ENCODE peak calls at places on chromosome 20, in five cellular contexts. One of them, this sample, is unnamed.
A peak's percentile ranks its signal among the peaks of the same experiment; 100 is the strongest.

GRCh38 chr20:39623584-39624234 is 661.6 kb downstream of the DHX35 start:
- DNase-seq in MM.1S: no peak
- DNase-seq in neural crest cell: no peak
- DNase-seq in fibroblast of pulmonary artery: no peak
- DNase-seq in RWPE1: peak; percentile 20
- DNase-seq in this sample: no peak

GRCh38 chr20:41308290-41308691 is 9.2 kb downstream of the ZHX3 start:
- DNase-seq in neural crest cell: no peak
- DNase-seq in fibroblast of pulmonary artery: peak; percentile 96
- DNase-seq in RWPE1: peak; percentile 52
- DNase-seq in MM.1S: no peak
- DNase-seq in this sample: no peak

GRCh38 chr20:34579191-34579661 is 20.7 kb downstream of the MAP1LC3A start:
- DNase-seq in RWPE1: peak; percentile 94
- DNase-seq in neural crest cell: no peak
- DNase-seq in fibroblast of pulmonary artery: peak; percentile 86
- DNase-seq in MM.1S: no peak
- DNase-seq in this sample: no peak

GRCh38 chr20:6277661-6278060 is 154.8 kb upstream of the FERMT1 start:
- DNase-seq in neural crest cell: no peak
- DNase-seq in fibroblast of pulmonary artery: peak; percentile 7
- DNase-seq in MM.1S: no peak
- DNase-seq in RWPE1: no peak
- DNase-seq in this sample: no peak

GRCh38 chr20:4091332-4092135 is 76.2 kb upstream of the RNF24 start:
- DNase-seq in fibroblast of pulmonary artery: peak; percentile 80
- DNase-seq in MM.1S: no peak
- DNase-seq in RWPE1: peak; percentile 74
- DNase-seq in neural crest cell: peak; percentile 75
- DNase-seq in this sample: peak; percentile 58

GRCh38 chr20:41169791-41170351 is 32.5 kb downstream of the PLCG1 start:
- DNase-seq in neural crest cell: no peak
- DNase-seq in RWPE1: peak; percentile 74
- DNase-seq in fibroblast of pulmonary artery: peak; percentile 55
- DNase-seq in MM.1S: no peak
- DNase-seq in this sample: no peak

GRCh38 chr20:17593902-17594301 is 24.0 kb downstream of the DSTN start:
- DNase-seq in RWPE1: no peak
- DNase-seq in MM.1S: no peak
- DNase-seq in neural crest cell: no peak
- DNase-seq in fibroblast of pulmonary artery: no peak
- DNase-seq in this sample: no peak

GRCh38 chr20:32534661-32535240 is 50.4 kb downstream of the NOL4L start:
- DNase-seq in fibroblast of pulmonary artery: no peak
- DNase-seq in neural crest cell: no peak
- DNase-seq in RWPE1: no peak
- DNase-seq in MM.1S: no peak
- DNase-seq in this sample: no peak

GRCh38 chr20:20594171-20594530 is 118.3 kb downstream of the RALGAPA2 start:
- DNase-seq in fibroblast of pulmonary artery: peak; percentile 57
- DNase-seq in RWPE1: peak; percentile 26
- DNase-seq in neural crest cell: no peak
- DNase-seq in MM.1S: peak; percentile 38
- DNase-seq in this sample: no peak

GRCh38 chr20:4300921-4301320 is 285.6 kb upstream of the RNF24 start:
- DNase-seq in MM.1S: no peak
- DNase-seq in fibroblast of pulmonary artery: no peak
- DNase-seq in RWPE1: no peak
- DNase-seq in neural crest cell: no peak
- DNase-seq in this sample: no peak

GRCh38 chr20:48704761-48705160 is 123.0 kb downstream of the PREX1 start:
- DNase-seq in neural crest cell: no peak
- DNase-seq in MM.1S: no peak
- DNase-seq in RWPE1: no peak
- DNase-seq in fibroblast of pulmonary artery: no peak
- DNase-seq in this sample: no peak

GRCh38 chr20:51562334-51563140 is 20.0 kb upstream of the NFATC2 start:
- DNase-seq in MM.1S: no peak
- DNase-seq in RWPE1: peak; percentile 87
- DNase-seq in fibroblast of pulmonary artery: peak; percentile 97
- DNase-seq in neural crest cell: peak; percentile 57
- DNase-seq in this sample: peak; percentile 37

GRCh38 chr20:54550776-54551396 is 75.5 kb downstream of the DOK5 start:
- DNase-seq in RWPE1: no peak
- DNase-seq in fibroblast of pulmonary artery: peak; percentile 39
- DNase-seq in neural crest cell: no peak
- DNase-seq in MM.1S: no peak
- DNase-seq in this sample: no peak

GRCh38 chr20:20553534-20553933 is 158.9 kb downstream of the RALGAPA2 start:
- DNase-seq in MM.1S: no peak
- DNase-seq in neural crest cell: no peak
- DNase-seq in RWPE1: no peak
- DNase-seq in fibroblast of pulmonary artery: no peak
- DNase-seq in this sample: no peak

GRCh38 chr20:44856847-44857448 is 28.6 kb upstream of the YWHAB start:
- DNase-seq in MM.1S: no peak
- DNase-seq in fibroblast of pulmonary artery: no peak
- DNase-seq in neural crest cell: no peak
- DNase-seq in RWPE1: no peak
- DNase-seq in this sample: no peak

GRCh38 chr20:61558726-61559125 is 306.7 kb downstream of the CDH4 start:
- DNase-seq in RWPE1: peak; percentile 41
- DNase-seq in fibroblast of pulmonary artery: no peak
- DNase-seq in MM.1S: no peak
- DNase-seq in neural crest cell: no peak
- DNase-seq in this sample: no peak

GRCh38 chr20:16476032-16476431 is 97.2 kb downstream of the KIF16B start:
- DNase-seq in neural crest cell: no peak
- DNase-seq in MM.1S: peak; percentile 44
- DNase-seq in fibroblast of pulmonary artery: peak; percentile 80
- DNase-seq in RWPE1: peak; percentile 38
- DNase-seq in this sample: no peak

GRCh38 chr20:35616465-35617396 is 1.1 kb downstream of the SPAG4 start:
- DNase-seq in RWPE1: peak; percentile 68
- DNase-seq in MM.1S: no peak
- DNase-seq in fibroblast of pulmonary artery: peak; percentile 100
- DNase-seq in neural crest cell: peak; percentile 59
- DNase-seq in this sample: peak; percentile 30

GRCh38 chr20:19067986-19068385 is 144.5 kb upstream of the SLC24A3 start:
- DNase-seq in fibroblast of pulmonary artery: no peak
- DNase-seq in RWPE1: no peak
- DNase-seq in MM.1S: no peak
- DNase-seq in neural crest cell: no peak
- DNase-seq in this sample: no peak

GRCh38 chr20:12644481-12644880 is 364.3 kb upstream of the SPTLC3 start:
- DNase-seq in fibroblast of pulmonary artery: no peak
- DNase-seq in MM.1S: no peak
- DNase-seq in RWPE1: no peak
- DNase-seq in neural crest cell: no peak
- DNase-seq in this sample: no peak

GRCh38 chr20:46963758-46964181 is 69.1 kb downstream of the EYA2 start:
- DNase-seq in MM.1S: no peak
- DNase-seq in neural crest cell: no peak
- DNase-seq in RWPE1: peak; percentile 44
- DNase-seq in fibroblast of pulmonary artery: no peak
- DNase-seq in this sample: no peak

GRCh38 chr20:43736588-43737091 is 9.8 kb upstream of the GTSF1L start:
- DNase-seq in neural crest cell: no peak
- DNase-seq in fibroblast of pulmonary artery: no peak
- DNase-seq in RWPE1: no peak
- DNase-seq in MM.1S: no peak
- DNase-seq in this sample: no peak

DNA sequence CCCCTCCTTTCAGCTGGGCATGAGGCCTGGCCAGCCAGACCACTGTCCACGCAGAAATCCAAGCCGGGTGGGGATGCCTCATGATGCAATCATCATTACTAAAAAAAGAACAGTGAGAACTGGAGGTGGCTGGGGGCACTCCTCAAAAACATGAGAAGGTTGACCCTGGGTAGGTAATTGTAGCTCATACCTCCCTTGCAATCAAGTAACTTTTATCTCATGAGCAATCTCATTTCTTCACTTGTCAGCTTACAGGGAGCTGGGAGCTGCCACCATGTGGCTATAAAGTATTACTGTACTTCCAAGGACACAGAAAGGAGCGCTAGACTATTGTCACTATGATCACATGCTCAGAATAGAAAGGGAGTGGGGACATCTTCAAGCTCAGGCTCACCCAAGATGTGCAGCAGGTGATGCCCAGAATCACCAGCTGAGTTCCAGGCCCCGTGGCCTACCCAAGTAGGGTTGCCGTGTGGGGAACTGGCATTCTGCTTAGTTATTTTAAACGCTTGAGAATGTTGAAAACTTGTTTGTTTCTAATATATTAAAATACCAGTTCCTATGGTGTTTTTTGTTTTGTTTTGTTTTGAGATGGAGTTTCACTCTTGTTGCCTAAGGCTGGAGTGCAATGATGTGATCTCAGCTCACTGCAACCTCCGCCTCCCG is 3.0 kb upstream of the CDH26 start:
- DNase-seq in fibroblast of pulmonary artery: no peak
- DNase-seq in RWPE1: peak; percentile 39
- DNase-seq in MM.1S: peak; percentile 74
- DNase-seq in neural crest cell: no peak
- DNase-seq in this sample: no peak
- TF ChIP-seq CTCF in fibroblast of pulmonary artery: peak; percentile 16
- TF ChIP-seq CTCF in RWPE1: peak; percentile 26
- TF ChIP-seq CTCF in MM.1S: peak; percentile 54
- TF ChIP-seq CTCF in neural crest cell: peak; percentile 56
- TF ChIP-seq CTCF in this sample: peak; percentile 31

GRCh38 chr20:57938158-57939108 is 228.6 kb upstream of the PMEPA1 start:
- DNase-seq in MM.1S: no peak
- DNase-seq in RWPE1: no peak
- DNase-seq in neural crest cell: no peak
- DNase-seq in fibroblast of pulmonary artery: peak; percentile 4
- DNase-seq in this sample: no peak
- TF ChIP-seq CTCF in MM.1S: no peak
- TF ChIP-seq CTCF in RWPE1: no peak
- TF ChIP-seq CTCF in neural crest cell: no peak
- TF ChIP-seq CTCF in fibroblast of pulmonary artery: no peak
- TF ChIP-seq CTCF in this sample: peak; percentile 21

GRCh38 chr20:63859166-63859699 is 2.1 kb upstream of the ABHD16B start:
- DNase-seq in MM.1S: no peak
- DNase-seq in RWPE1: no peak
- DNase-seq in neural crest cell: no peak
- DNase-seq in fibroblast of pulmonary artery: no peak
- DNase-seq in this sample: no peak
- TF ChIP-seq CTCF in MM.1S: no peak
- TF ChIP-seq CTCF in RWPE1: no peak
- TF ChIP-seq CTCF in neural crest cell: no peak
- TF ChIP-seq CTCF in fibroblast of pulmonary artery: no peak
- TF ChIP-seq CTCF in this sample: no peak

GRCh38 chr20:38173237-38174156 is 8.4 kb upstream of the TGM2 start:
- DNase-seq in RWPE1: peak; percentile 98
- DNase-seq in neural crest cell: no peak
- DNase-seq in MM.1S: no peak
- DNase-seq in fibroblast of pulmonary artery: peak; percentile 86
- DNase-seq in this sample: peak; percentile 18

GRCh38 chr20:38177201-38177600 is 12.1 kb upstream of the TGM2 start:
- DNase-seq in neural crest cell: no peak
- DNase-seq in RWPE1: no peak
- DNase-seq in MM.1S: no peak
- DNase-seq in fibroblast of pulmonary artery: no peak
- DNase-seq in this sample: no peak

GRCh38 chr20:38178065-38178471 is 13.0 kb upstream of the TGM2 start:
- DNase-seq in RWPE1: no peak
- DNase-seq in neural crest cell: no peak
- DNase-seq in MM.1S: no peak
- DNase-seq in fibroblast of pulmonary artery: no peak
- DNase-seq in this sample: no peak

GRCh38 chr20:38172344-38172743 is 7.3 kb upstream of the TGM2 start:
- DNase-seq in MM.1S: no peak
- DNase-seq in neural crest cell: no peak
- DNase-seq in fibroblast of pulmonary artery: peak; percentile 49
- DNase-seq in RWPE1: no peak
- DNase-seq in this sample: no peak

DNA sequence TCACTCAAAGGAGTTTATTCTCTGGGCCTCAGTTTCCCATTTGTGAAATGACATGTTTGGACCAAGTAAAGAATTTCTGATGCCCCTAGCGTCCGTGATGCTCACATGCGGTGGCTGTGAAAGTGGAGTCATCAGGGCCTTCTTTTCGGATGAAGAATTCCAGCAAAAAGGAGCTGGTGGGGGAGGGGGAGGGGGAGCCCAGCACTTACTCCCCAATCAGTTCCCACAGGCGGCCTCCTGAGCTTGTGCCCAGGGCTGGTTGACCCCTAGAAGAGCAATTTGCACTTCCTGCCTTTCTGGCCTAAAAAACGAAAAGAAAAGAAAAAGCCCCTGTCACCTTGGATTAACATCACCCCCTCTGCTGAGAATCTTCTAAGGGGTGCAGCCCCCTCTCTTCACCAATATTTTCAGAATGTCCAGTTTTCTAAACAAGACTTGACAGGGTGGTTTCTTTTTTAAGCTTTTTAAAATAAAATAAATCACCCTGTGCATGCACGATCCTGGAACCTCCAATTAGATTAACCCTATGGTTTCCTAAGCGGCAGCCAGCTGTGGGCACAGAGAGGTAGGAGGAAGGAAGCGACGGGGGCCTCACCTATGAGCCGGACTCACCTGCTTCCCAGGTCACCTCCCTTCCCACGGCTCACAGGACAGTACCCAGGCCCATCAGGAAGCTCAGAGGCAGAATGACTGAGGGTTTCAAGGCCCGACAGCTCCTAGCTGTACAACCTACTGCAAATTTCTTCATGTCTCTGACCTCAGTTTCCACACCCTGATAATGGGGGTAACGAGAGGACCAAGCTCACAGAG is 10.4 kb upstream of the TGM2 start:
- DNase-seq in MM.1S: no peak
- DNase-seq in RWPE1: no peak
- DNase-seq in fibroblast of pulmonary artery: no peak
- DNase-seq in neural crest cell: no peak
- DNase-seq in this sample: no peak
- TF ChIP-seq CTCF in MM.1S: no peak
- TF ChIP-seq CTCF in RWPE1: no peak
- TF ChIP-seq CTCF in fibroblast of pulmonary artery: no peak
- TF ChIP-seq CTCF in neural crest cell: no peak
- TF ChIP-seq CTCF in this sample: no peak

DNA sequence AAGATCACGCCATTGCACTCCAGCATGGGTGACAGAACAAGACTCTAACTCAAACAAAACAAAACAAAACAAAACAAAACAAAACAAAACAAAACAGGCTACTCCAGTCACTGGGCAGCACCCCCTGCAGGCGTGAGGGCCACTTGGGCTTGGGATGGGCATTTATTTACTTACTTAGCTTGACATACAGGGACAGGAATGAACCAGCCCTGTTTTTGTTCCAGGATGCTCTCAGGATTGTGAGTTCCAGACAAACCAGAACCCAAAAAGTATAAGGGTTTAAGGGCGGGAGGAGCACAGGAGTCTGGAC is 4.0 kb upstream of the PTPN1 start:
- DNase-seq in RWPE1: no peak
- DNase-seq in neural crest cell: no peak
- DNase-seq in fibroblast of pulmonary artery: no peak
- DNase-seq in MM.1S: no peak
- DNase-seq in this sample: no peak
- TF ChIP-seq CTCF in RWPE1: no peak
- TF ChIP-seq CTCF in neural crest cell: no peak
- TF ChIP-seq CTCF in fibroblast of pulmonary artery: no peak
- TF ChIP-seq CTCF in MM.1S: no peak
- TF ChIP-seq CTCF in this sample: peak; percentile 20